ENCODE peak calls at places on chromosomes 1 and 21, in seven cellular contexts. One of them, this sample, is unnamed.

GRCh38 chr1:231076802-231077201 is 36.7 kb upstream of the FAM89A start:
- DNase-seq in heart right ventricle: no peak
- DNase-seq in astrocyte of the spinal cord: no peak
- DNase-seq in RWPE1: no peak
- DNase-seq in body of pancreas: no peak
- DNase-seq in AG10803: no peak
- DNase-seq in pancreas: no peak
- DNase-seq in this sample: no peak

GRCh38 chr1:26122988-26123973 is 11.7 kb downstream of the PDIK1L start:
- DNase-seq in heart right ventricle: no peak
- DNase-seq in astrocyte of the spinal cord: peak; percentile 41
- DNase-seq in RWPE1: peak; percentile 74
- DNase-seq in body of pancreas: no peak
- DNase-seq in AG10803: peak; percentile 34
- DNase-seq in pancreas: no peak
- DNase-seq in this sample: peak; percentile 54

GRCh38 chr1:20345419-20345818 is 54.7 kb downstream of the VWA5B1 start:
- DNase-seq in heart right ventricle: no peak
- DNase-seq in astrocyte of the spinal cord: no peak
- DNase-seq in RWPE1: no peak
- DNase-seq in body of pancreas: no peak
- DNase-seq in AG10803: no peak
- DNase-seq in pancreas: no peak
- DNase-seq in this sample: no peak

GRCh38 chr1:207870279-207871031 is 40.5 kb downstream of the CD34 start:
- DNase-seq in heart right ventricle: no peak
- DNase-seq in astrocyte of the spinal cord: no peak
- DNase-seq in RWPE1: no peak
- DNase-seq in body of pancreas: no peak
- DNase-seq in AG10803: no peak
- DNase-seq in pancreas: no peak
- DNase-seq in this sample: no peak

GRCh38 chr1:203196371-203196770 is 9.9 kb upstream of the CHI3L1 start:
- DNase-seq in heart right ventricle: no peak
- DNase-seq in astrocyte of the spinal cord: no peak
- DNase-seq in RWPE1: no peak
- DNase-seq in body of pancreas: no peak
- DNase-seq in AG10803: peak; percentile 11
- DNase-seq in pancreas: no peak
- DNase-seq in this sample: no peak

GRCh38 chr21:25550352-25550751 is 56.9 kb downstream of the MRPL39 start:
- DNase-seq in heart right ventricle: no peak
- DNase-seq in astrocyte of the spinal cord: no peak
- DNase-seq in RWPE1: no peak
- DNase-seq in body of pancreas: no peak
- DNase-seq in AG10803: no peak
- DNase-seq in pancreas: no peak
- DNase-seq in this sample: no peak

GRCh38 chr21:42193131-42193671 is 25.7 kb upstream of the ABCG1 start:
- DNase-seq in heart right ventricle: no peak
- DNase-seq in astrocyte of the spinal cord: peak; percentile 69
- DNase-seq in RWPE1: no peak
- DNase-seq in body of pancreas: no peak
- DNase-seq in AG10803: no peak
- DNase-seq in pancreas: no peak
- DNase-seq in this sample: no peak

GRCh38 chr1:169964206-169964605 is 70.5 kb upstream of the SCYL3 start:
- DNase-seq in heart right ventricle: no peak
- DNase-seq in astrocyte of the spinal cord: no peak
- DNase-seq in RWPE1: no peak
- DNase-seq in body of pancreas: no peak
- DNase-seq in AG10803: no peak
- DNase-seq in pancreas: no peak
- DNase-seq in this sample: no peak

GRCh38 chr1:155968670-155969069 is 9.7 kb downstream of the ARHGEF2 start:
- DNase-seq in heart right ventricle: peak; percentile 42
- DNase-seq in astrocyte of the spinal cord: peak; percentile 41
- DNase-seq in RWPE1: no peak
- DNase-seq in body of pancreas: no peak
- DNase-seq in AG10803: peak; percentile 63
- DNase-seq in pancreas: no peak
- DNase-seq in this sample: no peak

GRCh38 chr1:7516341-7516740 is 254.8 kb upstream of the VAMP3 start:
- DNase-seq in heart right ventricle: no peak
- DNase-seq in astrocyte of the spinal cord: no peak
- DNase-seq in RWPE1: no peak
- DNase-seq in body of pancreas: no peak
- DNase-seq in AG10803: peak; percentile 31
- DNase-seq in pancreas: no peak
- DNase-seq in this sample: peak; percentile 12
- TF ChIP-seq CTCF in heart right ventricle: peak; percentile 39
- TF ChIP-seq CTCF in astrocyte of the spinal cord: peak; percentile 17
- TF ChIP-seq CTCF in RWPE1: no peak
- TF ChIP-seq CTCF in body of pancreas: no peak
- TF ChIP-seq CTCF in AG10803: peak; percentile 10
- TF ChIP-seq CTCF in pancreas: no peak
- TF ChIP-seq CTCF in this sample: no peak

GRCh38 chr21:32562426-32562825 is 22.9 kb downstream of the TCP10L start:
- DNase-seq in heart right ventricle: no peak
- DNase-seq in astrocyte of the spinal cord: peak; percentile 71
- DNase-seq in RWPE1: no peak
- DNase-seq in body of pancreas: peak; percentile 28
- DNase-seq in AG10803: peak; percentile 91
- DNase-seq in pancreas: no peak
- DNase-seq in this sample: peak; percentile 71
- TF ChIP-seq CTCF in heart right ventricle: peak; percentile 69
- TF ChIP-seq CTCF in astrocyte of the spinal cord: peak; percentile 77
- TF ChIP-seq CTCF in RWPE1: peak; percentile 32
- TF ChIP-seq CTCF in body of pancreas: no peak
- TF ChIP-seq CTCF in AG10803: peak; percentile 77
- TF ChIP-seq CTCF in pancreas: no peak
- TF ChIP-seq CTCF in this sample: peak; percentile 76

GRCh38 chr1:154664331-154664730 is 56.3 kb upstream of the ADAR start:
- DNase-seq in heart right ventricle: no peak
- DNase-seq in astrocyte of the spinal cord: no peak
- DNase-seq in RWPE1: no peak
- DNase-seq in body of pancreas: no peak
- DNase-seq in AG10803: no peak
- DNase-seq in pancreas: no peak
- DNase-seq in this sample: no peak

GRCh38 chr1:154659823-154660592 is 52.0 kb upstream of the ADAR start:
- DNase-seq in heart right ventricle: no peak
- DNase-seq in astrocyte of the spinal cord: no peak
- DNase-seq in RWPE1: no peak
- DNase-seq in body of pancreas: no peak
- DNase-seq in AG10803: no peak
- DNase-seq in pancreas: no peak
- DNase-seq in this sample: no peak

GRCh38 chr1:154661110-154661509 is 53.1 kb upstream of the ADAR start:
- DNase-seq in heart right ventricle: no peak
- DNase-seq in astrocyte of the spinal cord: no peak
- DNase-seq in RWPE1: no peak
- DNase-seq in body of pancreas: no peak
- DNase-seq in AG10803: no peak
- DNase-seq in pancreas: no peak
- DNase-seq in this sample: no peak

GRCh38 chr1:154666051-154666793 is 58.2 kb upstream of the ADAR start:
- DNase-seq in heart right ventricle: no peak
- DNase-seq in astrocyte of the spinal cord: no peak
- DNase-seq in RWPE1: no peak
- DNase-seq in body of pancreas: no peak
- DNase-seq in AG10803: no peak
- DNase-seq in pancreas: no peak
- DNase-seq in this sample: no peak

DNA sequence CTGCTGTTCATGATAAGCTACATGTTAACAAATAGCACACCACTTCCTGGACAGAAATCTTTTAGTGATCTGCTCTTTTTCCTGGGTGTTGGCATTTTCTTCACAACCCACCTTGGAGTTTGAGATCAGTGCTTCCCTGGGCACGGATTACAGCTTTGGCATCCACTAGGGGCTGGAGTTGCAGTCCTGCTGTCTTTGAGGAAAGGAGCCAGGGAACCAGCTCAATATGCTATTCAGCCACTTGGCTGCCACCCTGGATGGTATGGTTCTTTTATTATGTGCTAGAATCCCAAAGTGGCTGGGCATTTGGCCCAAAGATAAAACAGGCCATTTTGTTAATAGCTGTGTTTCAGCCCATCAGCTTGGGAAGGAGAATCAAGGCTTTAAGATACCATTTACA is 55.7 kb upstream of the ADAR start:
- DNase-seq in heart right ventricle: no peak
- DNase-seq in astrocyte of the spinal cord: no peak
- DNase-seq in RWPE1: no peak
- DNase-seq in body of pancreas: no peak
- DNase-seq in AG10803: no peak
- DNase-seq in pancreas: no peak
- DNase-seq in this sample: no peak
- TF ChIP-seq CTCF in heart right ventricle: no peak
- TF ChIP-seq CTCF in astrocyte of the spinal cord: no peak
- TF ChIP-seq CTCF in RWPE1: no peak
- TF ChIP-seq CTCF in body of pancreas: no peak
- TF ChIP-seq CTCF in AG10803: no peak
- TF ChIP-seq CTCF in pancreas: no peak
- TF ChIP-seq CTCF in this sample: no peak

GRCh38 chr1:245798367-245798747 is 643.6 kb downstream of the KIF26B start:
- DNase-seq in heart right ventricle: no peak
- DNase-seq in astrocyte of the spinal cord: no peak
- DNase-seq in RWPE1: no peak
- DNase-seq in body of pancreas: no peak
- DNase-seq in AG10803: no peak
- DNase-seq in pancreas: no peak
- DNase-seq in this sample: no peak

GRCh38 chr1:245800901-245801605 is 646.3 kb downstream of the KIF26B start:
- DNase-seq in heart right ventricle: no peak
- DNase-seq in astrocyte of the spinal cord: no peak
- DNase-seq in RWPE1: no peak
- DNase-seq in body of pancreas: no peak
- DNase-seq in AG10803: no peak
- DNase-seq in pancreas: no peak
- DNase-seq in this sample: peak; percentile 83

GRCh38 chr1:245802941-245803665 is 648.3 kb downstream of the KIF26B start:
- DNase-seq in heart right ventricle: no peak
- DNase-seq in astrocyte of the spinal cord: no peak
- DNase-seq in RWPE1: no peak
- DNase-seq in body of pancreas: no peak
- DNase-seq in AG10803: peak; percentile 49
- DNase-seq in pancreas: no peak
- DNase-seq in this sample: no peak

GRCh38 chr1:245803666-245804037 is 648.9 kb downstream of the KIF26B start:
- DNase-seq in heart right ventricle: no peak
- DNase-seq in astrocyte of the spinal cord: no peak
- DNase-seq in RWPE1: no peak
- DNase-seq in body of pancreas: no peak
- DNase-seq in AG10803: no peak
- DNase-seq in pancreas: no peak
- DNase-seq in this sample: no peak

DNA sequence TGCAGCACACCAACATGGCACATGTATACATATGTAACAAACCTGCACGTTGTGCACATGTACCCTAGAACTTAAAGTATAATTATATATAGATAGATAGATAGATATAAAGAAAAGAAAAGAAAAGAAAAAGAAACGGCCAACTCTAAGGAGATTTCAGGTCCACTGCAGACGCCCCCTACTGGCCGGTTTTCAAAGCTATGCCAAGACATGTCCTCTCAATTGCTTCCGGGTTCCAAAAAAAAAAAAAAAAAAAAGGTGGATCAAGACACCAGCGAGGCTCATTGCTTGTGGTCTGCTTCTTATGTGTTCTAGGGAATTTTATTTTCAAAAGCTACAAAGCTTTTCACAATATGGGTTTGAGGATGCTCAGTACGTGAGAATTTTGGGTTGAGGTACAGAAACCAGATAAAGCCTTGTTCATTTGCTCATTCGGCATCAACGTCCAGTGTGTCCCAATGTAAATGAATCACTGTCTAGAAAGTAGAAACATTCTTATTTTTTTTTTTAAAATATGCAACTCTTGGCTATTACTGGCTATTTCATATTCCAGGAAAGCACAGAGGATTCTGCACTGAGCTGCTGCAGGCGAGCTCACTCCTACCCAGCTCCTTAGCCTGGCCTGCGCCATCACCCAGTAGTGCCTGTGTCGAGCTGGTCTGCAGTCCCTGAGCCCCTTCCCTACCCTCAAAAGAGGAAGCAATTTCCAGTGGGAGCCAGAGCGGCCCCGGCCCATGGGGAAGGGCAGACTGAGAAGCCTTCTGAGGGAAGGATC is 643.0 kb downstream of the KIF26B start:
- DNase-seq in heart right ventricle: no peak
- DNase-seq in astrocyte of the spinal cord: no peak
- DNase-seq in RWPE1: no peak
- DNase-seq in body of pancreas: no peak
- DNase-seq in AG10803: no peak
- DNase-seq in pancreas: no peak
- DNase-seq in this sample: no peak
- TF ChIP-seq CTCF in heart right ventricle: peak; percentile 22
- TF ChIP-seq CTCF in astrocyte of the spinal cord: peak; percentile 45
- TF ChIP-seq CTCF in RWPE1: no peak
- TF ChIP-seq CTCF in body of pancreas: no peak
- TF ChIP-seq CTCF in AG10803: peak; percentile 45
- TF ChIP-seq CTCF in pancreas: no peak
- TF ChIP-seq CTCF in this sample: peak; percentile 80

DNA sequence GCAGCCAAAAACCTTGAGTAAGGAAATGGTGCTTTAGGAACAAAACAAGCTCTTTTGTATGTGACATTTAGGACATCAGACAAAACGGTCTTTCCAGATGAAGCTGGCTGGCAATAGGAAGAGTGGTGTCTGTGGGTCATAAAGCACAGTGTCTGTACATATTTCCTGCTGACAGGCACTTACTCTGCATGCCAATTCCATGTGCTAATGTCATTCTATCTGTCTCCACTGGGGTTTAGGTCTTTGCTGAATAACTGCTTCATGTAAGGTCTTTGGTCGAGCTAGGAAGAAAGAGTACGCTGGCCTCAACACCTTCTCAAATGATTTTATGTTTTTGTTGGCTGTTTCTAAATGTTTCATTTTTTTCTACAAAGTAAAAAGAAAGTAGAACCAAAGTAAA is 163.5 kb downstream of the BRINP2 start:
- DNase-seq in heart right ventricle: no peak
- DNase-seq in astrocyte of the spinal cord: no peak
- DNase-seq in RWPE1: no peak
- DNase-seq in body of pancreas: no peak
- DNase-seq in AG10803: no peak
- DNase-seq in pancreas: no peak
- DNase-seq in this sample: no peak
- TF ChIP-seq CTCF in heart right ventricle: peak; percentile 24
- TF ChIP-seq CTCF in astrocyte of the spinal cord: no peak
- TF ChIP-seq CTCF in RWPE1: no peak
- TF ChIP-seq CTCF in body of pancreas: no peak
- TF ChIP-seq CTCF in AG10803: no peak
- TF ChIP-seq CTCF in pancreas: no peak
- TF ChIP-seq CTCF in this sample: no peak